ENCODE peak calls at places on chromosomes 5 and 9, in eight cellular contexts. M is psoas muscle, F is left ventricle myocardium inferior, C is prostate gland, B is upper lobe of right lung, I is OCI-LY7, L is fibroblast of lung, Z is cardiac muscle cell. K is an unnamed sample.

GRCh38 chr9:120480707-120481106 is 99.3 kb downstream of the CDK5RAP2 start:
- DNase-seq in F (no peak), C (no peak), B (no peak), L (no peak), M (peak), Z (no peak), I (no peak), K (no peak)

GRCh38 chr5:164627051-164627450 is 1121.6 kb downstream of the MAT2B start:
- DNase-seq in M (no peak), B (no peak), Z (no peak), I (no peak), C (no peak), F (no peak), L (no peak), K (no peak)

GRCh38 chr9:88537743-88538055 is 2.7 kb downstream of the NXNL2 start:
- DNase-seq in C (no peak), F (peak), L (peak), B (no peak), I (peak), M (peak), Z (peak), K (peak)

GRCh38 chr5:119036101-119036762 is 34.7 kb upstream of the DMXL1 start:
- DNase-seq in F (no peak), Z (peak), B (no peak), M (no peak), I (no peak), C (no peak), L (peak), K (no peak)

GRCh38 chr5:124981901-124982300 is 235.5 kb upstream of the ZNF608 start:
- DNase-seq in C (no peak), B (no peak), Z (no peak), I (no peak), F (no peak), M (no peak), L (no peak), K (no peak)

GRCh38 chr9:132977626-132978450 is 656 bp upstream of the GFI1B start:
- DNase-seq in M (peak), L (peak), C (peak), Z (peak), B (peak), F (peak), I (peak), K (peak)

GRCh38 chr5:151670953-151671636 is 15.6 kb downstream of the SPARC start:
- DNase-seq in I (no peak), L (no peak), F (no peak), B (no peak), M (no peak), Z (no peak), C (no peak), K (peak)

GRCh38 chr9:121782514-121783110 is 131.2 kb downstream of the DAB2IP start:
- DNase-seq in C (no peak), I (no peak), Z (no peak), B (no peak), F (no peak), L (no peak), M (no peak), K (no peak)

GRCh38 chr5:175658299-175659145 is 651 bp downstream of the HRH2 start:
- DNase-seq in F (no peak), Z (no peak), L (no peak), I (no peak), M (no peak), C (no peak), B (no peak), K (no peak)

GRCh38 chr9:16241231-16241630 is 629.2 kb downstream of the BNC2 start:
- DNase-seq in F (no peak), M (no peak), B (no peak), Z (peak), L (peak), I (no peak), C (no peak), K (no peak)

GRCh38 chr5:80182802-80183645 is 72.8 kb downstream of the SERINC5 start:
- DNase-seq in C (no peak), F (no peak), I (peak), Z (no peak), L (no peak), M (no peak), B (no peak), K (no peak)

GRCh38 chr5:154610321-154611154 is 132.5 kb upstream of the HAND1 start:
- DNase-seq in B (peak), M (peak), F (peak), C (peak), L (peak), I (peak), Z (peak), K (peak)

GRCh38 chr5:83570916-83571315 is 99.4 kb downstream of the VCAN start:
- DNase-seq in I (no peak), L (no peak), M (no peak), C (no peak), F (no peak), Z (no peak), B (no peak), K (no peak)

GRCh38 chr9:120783611-120784047 is 9.6 kb downstream of the FBXW2 start:
- DNase-seq in B (no peak), I (no peak), L (peak), M (no peak), F (no peak), Z (peak), C (peak), K (peak)

GRCh38 chr5:176541338-176542134 is 4.3 kb upstream of the RNF44 start:
- DNase-seq in F (peak), Z (peak), C (peak), B (peak), I (peak), M (peak), L (no peak), K (peak)

GRCh38 chr5:63768221-63768620 is 194.0 kb downstream of the HTR1A start:
- DNase-seq in L (no peak), C (no peak), F (no peak), B (no peak), M (no peak), Z (no peak), I (no peak), K (no peak)

GRCh38 chr5:74075900-74076484 is 450.0 kb downstream of the ARHGEF28 start:
- DNase-seq in Z (no peak), B (no peak), M (no peak), C (peak), I (no peak), L (peak), F (no peak), K (no peak)

GRCh38 chr9:15606667-15607472 is 54.0 kb downstream of the CCDC171 start:
- DNase-seq in B (no peak), L (peak), Z (peak), M (no peak), I (peak), F (no peak), C (peak), K (peak)

GRCh38 chr5:96478983-96479382 is 45.9 kb upstream of the PCSK1 start:
- DNase-seq in F (no peak), Z (no peak), M (no peak), L (no peak), B (no peak), C (no peak), I (no peak), K (no peak)

GRCh38 chr9:16726718-16727451 is 143.6 kb downstream of the BNC2 start:
- DNase-seq in L (peak), Z (peak), B (peak), I (no peak), C (peak), F (peak), M (peak), K (peak)

GRCh38 chr9:7266911-7267555 is 509.3 kb downstream of the KDM4C start:
- DNase-seq in C (peak), M (no peak), I (no peak), Z (no peak), F (no peak), B (no peak), L (no peak), K (no peak)

GRCh38 chr9:19379697-19380046 is 364 bp downstream of the RPS6 start:
- DNase-seq in B (no peak), Z (peak), L (no peak), I (peak), M (peak), C (no peak), F (no peak), K (no peak)

GRCh38 chr9:6498982-6499381 is 86.0 kb downstream of the UHRF2 start:
- DNase-seq in Z (peak), I (no peak), L (peak), C (no peak), F (no peak), B (no peak), M (no peak), K (no peak)

GRCh38 chr5:59123595-59124561 is 541.0 kb downstream of the RAB3C start:
- DNase-seq in F (no peak), L (no peak), B (no peak), M (no peak), C (no peak), I (no peak), Z (no peak), K (no peak)

GRCh38 chr5:150322202-150322601 is 19.5 kb upstream of the ARSI start:
- DNase-seq in C (no peak), I (no peak), Z (no peak), L (peak), B (no peak), M (no peak), F (no peak), K (no peak)

GRCh38 chr5:13503017-13503416 is 441.5 kb downstream of the DNAH5 start:
- DNase-seq in L (no peak), B (no peak), M (no peak), Z (no peak), I (no peak), F (no peak), C (no peak), K (no peak)

GRCh38 chr5:179295778-179296149 is 49.5 kb downstream of the ADAMTS2 start:
- DNase-seq in C (no peak), M (no peak), B (no peak), F (no peak), I (no peak), L (no peak), Z (no peak), K (no peak)

GRCh38 chr5:177479774-177480173 is 6.3 kb upstream of the DBN1 start:
- DNase-seq in I (no peak), F (no peak), M (no peak), C (no peak), L (peak), Z (peak), B (peak), K (no peak)

GRCh38 chr9:134881313-134881670 is 682 bp downstream of the FCN2 start:
- DNase-seq in F (no peak), M (no peak), C (no peak), B (no peak), L (no peak), I (no peak), Z (no peak), K (no peak)

GRCh38 chr5:8059337-8059736 is 190.4 kb downstream of the MTRR start:
- DNase-seq in B (no peak), Z (no peak), I (no peak), F (no peak), L (no peak), M (no peak), C (no peak), K (no peak)

GRCh38 chr5:89181546-89181945 is 298.6 kb upstream of the MEF2C start:
- DNase-seq in I (no peak), Z (no peak), L (no peak), F (no peak), M (no peak), B (no peak), C (no peak), K (no peak)

GRCh38 chr5:163261647-163262269 is 175.6 kb upstream of the CCNG1 start:
- DNase-seq in I (no peak), F (no peak), Z (no peak), M (no peak), B (no peak), C (no peak), L (no peak), K (no peak)

GRCh38 chr5:16120579-16120978 is 59.0 kb downstream of the MARCHF11 start:
- DNase-seq in I (no peak), F (no peak), C (no peak), Z (no peak), L (no peak), M (no peak), B (no peak), K (no peak)
- H3K4me3 ChIP-seq in I (no peak), F (no peak), C (no peak), Z (no peak), L (no peak), M (no peak), B (no peak), K (no peak)

GRCh38 chr9:113580041-113580953 is 116.8 kb downstream of the RGS3 start:
- DNase-seq in L (no peak), I (peak), C (peak), M (peak), Z (peak), F (peak), B (peak), K (no peak)

GRCh38 chr9:113580954-113581311 is 117.4 kb downstream of the RGS3 start:
- DNase-seq in C (no peak), M (no peak), I (peak), Z (no peak), B (no peak), F (no peak), L (no peak), K (no peak)

GRCh38 chr9:113578877-113579269 is 115.3 kb downstream of the RGS3 start:
- DNase-seq in B (peak), I (peak), C (no peak), Z (peak), M (peak), L (peak), F (peak), K (no peak)

GRCh38 chr9:113578279-113578865 is 114.8 kb downstream of the RGS3 start:
- DNase-seq in I (no peak), M (peak), B (no peak), L (no peak), Z (no peak), F (peak), C (no peak), K (no peak)

GRCh38 chr9:113579270-113580040 is 115.9 kb downstream of the RGS3 start:
- DNase-seq in L (no peak), B (no peak), I (peak), Z (no peak), C (no peak), F (peak), M (peak), K (no peak)
- H3K27ac ChIP-seq in L (peak), B (peak), I (peak), Z (peak), C (peak), F (peak), M (peak), K (no peak)

DNA sequence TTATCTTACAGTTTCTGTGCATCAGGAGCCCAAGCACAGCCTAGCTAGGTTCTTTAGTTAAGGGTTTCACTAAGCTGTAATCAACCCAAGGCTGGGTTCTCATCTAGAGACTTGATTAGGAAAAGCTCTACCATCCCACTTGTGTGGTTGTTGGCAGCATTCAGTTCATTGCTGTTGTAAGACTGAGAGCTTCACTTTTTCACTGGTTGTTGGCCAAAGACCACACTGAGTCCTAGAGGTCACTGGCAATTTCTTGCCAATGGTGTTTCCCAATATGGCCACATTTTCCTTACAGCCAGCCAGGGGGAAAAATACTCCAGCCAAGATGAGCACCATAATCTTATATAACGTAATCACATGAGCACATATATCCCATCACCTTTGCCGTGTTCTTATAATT is 74.3 kb downstream of the SMIM15 start:
- DNase-seq in F (no peak), I (no peak), C (no peak), L (peak), B (no peak), Z (peak), M (no peak), K (no peak)
- H3K4me3 ChIP-seq in F (no peak), I (no peak), C (no peak), L (no peak), B (no peak), Z (no peak), M (no peak), K (no peak)

DNA sequence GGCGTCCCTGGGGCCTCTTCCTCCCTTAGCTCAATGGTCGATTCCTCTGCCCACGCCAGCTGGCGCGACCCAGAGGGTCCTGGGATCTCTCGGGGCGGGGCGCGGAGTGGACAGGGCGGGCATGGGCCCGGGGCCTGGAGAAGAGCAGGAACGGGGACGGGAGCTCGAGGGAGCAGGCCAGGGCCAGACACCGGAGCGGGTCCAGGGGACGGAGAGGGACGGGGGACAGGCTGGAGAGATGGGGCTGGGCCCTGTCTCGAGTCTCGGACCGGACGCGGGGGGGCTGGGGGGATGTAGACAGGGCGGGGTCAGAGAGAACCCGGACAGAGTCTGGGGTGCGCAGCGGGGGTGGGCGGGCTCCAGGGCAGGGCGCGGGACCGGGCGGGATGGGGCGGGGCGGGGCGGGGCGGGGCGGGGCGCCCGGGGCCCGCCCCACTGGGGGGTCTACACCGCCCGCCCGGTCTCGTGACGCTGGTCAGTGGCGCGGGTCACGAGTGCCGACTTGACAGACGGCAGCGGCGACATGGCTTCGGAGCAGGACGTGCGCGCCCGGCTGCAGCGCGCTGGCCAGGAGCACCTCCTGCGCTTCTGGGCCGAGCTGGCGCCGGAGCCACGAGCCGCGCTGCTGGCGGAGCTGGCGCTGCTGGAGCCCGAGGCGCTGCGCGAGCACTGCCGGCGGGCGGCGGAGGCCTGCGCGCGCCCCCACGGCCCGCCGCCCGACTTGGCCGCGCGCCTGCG is at the start of gene UAP1L1:
- DNase-seq in F (peak), I (peak), B (peak), M (peak), C (peak), L (peak), Z (peak), K (peak)
- H3K27ac ChIP-seq in F (peak), I (no peak), B (peak), M (no peak), C (peak), L (peak), Z (no peak), K (no peak)

DNA sequence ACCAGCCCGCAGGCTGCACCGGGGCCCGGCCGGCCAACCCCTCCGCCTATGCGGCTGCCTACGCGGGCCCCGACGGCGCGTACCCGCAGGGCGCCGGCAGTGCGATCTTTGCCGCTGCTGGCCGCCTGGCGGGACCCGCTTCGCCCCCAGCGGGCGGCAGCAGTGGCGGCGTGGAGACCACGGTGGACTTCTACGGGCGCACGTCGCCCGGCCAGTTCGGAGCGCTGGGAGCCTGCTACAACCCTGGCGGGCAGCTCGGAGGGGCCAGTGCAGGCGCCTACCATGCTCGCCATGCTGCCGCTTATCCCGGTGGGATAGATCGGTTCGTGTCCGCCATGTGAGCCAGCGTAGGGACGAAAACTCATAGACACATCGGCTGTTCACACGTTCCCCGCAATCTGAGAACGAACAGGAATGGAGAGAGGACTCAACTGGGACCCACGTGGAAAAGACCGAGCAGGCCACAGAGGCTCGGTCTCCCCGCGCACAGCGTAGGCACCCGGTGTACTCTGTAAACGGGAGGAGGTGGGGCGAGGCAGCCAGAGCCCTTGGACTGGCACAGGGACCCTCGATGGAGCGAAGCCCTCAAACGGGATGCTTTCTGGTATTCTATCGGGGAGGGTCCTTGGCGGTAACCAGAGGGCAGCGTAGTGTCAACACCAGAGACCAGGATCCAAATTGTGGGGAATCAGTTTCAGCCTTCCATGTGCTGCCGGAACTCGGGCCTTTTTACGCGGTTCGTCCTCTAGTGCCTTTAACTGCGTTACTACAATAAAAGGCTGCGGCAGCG is 1.9 kb downstream of the FOXE1 start:
- DNase-seq in L (no peak), F (no peak), B (no peak), I (no peak), C (no peak), Z (no peak), M (no peak), K (no peak)
- H3K4me3 ChIP-seq in L (no peak), F (peak), B (no peak), I (no peak), C (peak), Z (no peak), M (no peak), K (no peak)

DNA sequence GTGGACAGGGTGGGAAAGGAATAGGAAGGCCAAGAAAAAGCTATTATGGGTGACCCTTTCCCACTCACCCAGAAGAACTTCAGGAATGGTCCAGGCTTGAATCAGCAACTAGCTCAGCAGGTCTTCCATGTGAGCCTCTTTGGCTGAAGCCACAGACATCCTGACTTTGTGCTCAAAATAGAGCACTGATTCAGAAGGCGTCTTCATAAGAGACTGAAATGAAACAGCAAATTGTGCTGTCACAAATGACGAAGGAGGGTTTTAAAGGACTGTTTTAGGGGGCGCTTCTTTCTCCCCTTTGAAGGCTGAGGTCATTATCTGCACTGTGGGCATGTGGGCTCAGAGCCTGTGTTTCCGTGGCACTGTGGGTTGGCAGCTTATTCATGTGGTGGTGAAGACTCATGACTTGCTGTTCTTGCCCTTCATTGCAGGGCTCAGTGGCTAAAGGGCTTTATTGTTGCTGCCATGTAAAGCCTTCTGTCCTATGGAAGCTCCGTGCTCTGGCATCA is 65.8 kb upstream of the NFIL3 start:
- DNase-seq in Z (no peak), M (no peak), B (no peak), L (no peak), C (no peak), I (no peak), F (no peak), K (no peak)
- H3K27ac ChIP-seq in Z (no peak), M (peak), B (no peak), L (no peak), C (no peak), I (no peak), F (peak), K (no peak)

GRCh38 chr9:37944266-37944650 is 40.3 kb upstream of the SLC25A51 start:
- DNase-seq in L (no peak), B (no peak), F (no peak), M (peak), Z (peak), I (no peak), C (no peak), K (no peak)
- H3K4me3 ChIP-seq in L (no peak), B (no peak), F (no peak), M (no peak), Z (no peak), I (no peak), C (no peak), K (no peak)

K was measured in A673.